ENCODE peak calls at places on chromosomes 11 and 22, in six cellular contexts. H is right lobe of liver; D is activated CD8-positive, alpha-beta T cell treated with anti-CD3 and anti-CD28 coated beads, Interleukin-2, amount 10 ng/mL, durations not matched to agents 7 days and 5 days; R is HTR-8/SVneo; B is skeletal muscle cell; Y is fibroblast of villous mesenchyme. I is an unnamed sample.

GRCh38 chr11:14249121-14249963 is 109.6 kb downstream of the RRAS2 start:
- DNase-seq in H (peak), D (peak), R (peak), B (peak), Y (peak), I (peak)

GRCh38 chr22:45162531-45162930 is 1.2 kb upstream of the NUP50 start:
- DNase-seq in H (no peak), D (no peak), R (no peak), B (no peak), Y (peak), I (peak)

GRCh38 chr11:128421577-128421976 is 165.8 kb downstream of the ETS1 start:
- DNase-seq in H (no peak), D (no peak), R (no peak), B (no peak), Y (peak), I (no peak)

GRCh38 chr11:92845390-92846185 is 123.9 kb upstream of the MTNR1B start:
- DNase-seq in H (no peak), D (no peak), R (no peak), B (no peak), Y (no peak), I (no peak)

GRCh38 chr22:32558681-32559355 is 84.2 kb downstream of the FBXO7 start:
- DNase-seq in H (peak), D (no peak), R (peak), B (peak), Y (peak), I (peak)

GRCh38 chr22:25081409-25081824 is 118.2 kb upstream of the CRYBB3 start:
- DNase-seq in H (no peak), D (peak), R (peak), B (no peak), Y (peak), I (no peak)

GRCh38 chr22:30474121-30474520 is 2.3 kb upstream of the SEC14L3 start:
- DNase-seq in H (no peak), D (no peak), R (no peak), B (no peak), Y (no peak), I (no peak)

GRCh38 chr11:126440792-126441514 is 85.5 kb downstream of the ST3GAL4 start:
- DNase-seq in H (peak), D (peak), R (peak), B (no peak), Y (peak), I (peak)

GRCh38 chr11:73342633-73343032 is 33.6 kb upstream of the RELT start:
- DNase-seq in H (no peak), D (no peak), R (no peak), B (no peak), Y (no peak), I (no peak)

GRCh38 chr11:33869511-33870422 is 22.1 kb downstream of the LMO2 start:
- DNase-seq in H (peak), D (no peak), R (peak), B (no peak), Y (peak), I (peak)

GRCh38 chr22:19448076-19448607 is 631 bp upstream of the C22orf39 start:
- DNase-seq in H (no peak), D (peak), R (peak), B (peak), Y (peak), I (peak)

GRCh38 chr11:83819936-83820549 is 533.9 kb upstream of the CCDC90B start:
- DNase-seq in H (no peak), D (no peak), R (peak), B (no peak), Y (peak), I (peak)

GRCh38 chr11:102139081-102139498 is 28.8 kb downstream of the YAP1 start:
- DNase-seq in H (no peak), D (no peak), R (peak), B (peak), Y (peak), I (no peak)

GRCh38 chr22:50622723-50623327 is 5.1 kb downstream of the ARSA start:
- DNase-seq in H (peak), D (no peak), R (no peak), B (no peak), Y (no peak), I (peak)

GRCh38 chr11:3904228-3904627 is 48.8 kb downstream of the STIM1 start:
- DNase-seq in H (no peak), D (no peak), R (no peak), B (no peak), Y (no peak), I (peak)

GRCh38 chr11:79236541-79236971 is 204.3 kb downstream of the TENM4 start:
- DNase-seq in H (no peak), D (no peak), R (no peak), B (peak), Y (peak), I (no peak)

GRCh38 chr11:75445315-75445953 is 12.4 kb upstream of the KLHL35 start:
- DNase-seq in H (peak), D (peak), R (peak), B (no peak), Y (peak), I (peak)

GRCh38 chr22:31038686-31039085 is 42.4 kb upstream of the SMTN start:
- DNase-seq in H (no peak), D (no peak), R (no peak), B (no peak), Y (no peak), I (no peak)

GRCh38 chr11:22338465-22338810 is 257 bp downstream of the SLC17A6 start:
- DNase-seq in H (no peak), D (no peak), R (no peak), B (no peak), Y (no peak), I (no peak)

GRCh38 chr11:111696556-111696955 is 69.6 kb downstream of the PPP2R1B start:
- DNase-seq in H (no peak), D (no peak), R (no peak), B (peak), Y (peak), I (no peak)

GRCh38 chr22:28025866-28026575 is 107.0 kb upstream of the PITPNB start:
- DNase-seq in H (no peak), D (no peak), R (no peak), B (no peak), Y (no peak), I (no peak)

GRCh38 chr11:62588966-62589637 is 2.2 kb downstream of the TUT1 start:
- DNase-seq in H (no peak), D (no peak), R (no peak), B (no peak), Y (peak), I (no peak)

GRCh38 chr11:44877908-44878459 is 72.7 kb downstream of the TP53I11 start:
- DNase-seq in H (no peak), D (no peak), R (no peak), B (no peak), Y (no peak), I (no peak)

GRCh38 chr11:2443406-2443805 is 908 bp downstream of the TRPM5 start:
- DNase-seq in H (no peak), D (no peak), R (no peak), B (no peak), Y (no peak), I (no peak)

GRCh38 chr22:27687984-27688545 is 113.5 kb downstream of the MN1 start:
- DNase-seq in H (no peak), D (no peak), R (no peak), B (no peak), Y (no peak), I (no peak)

GRCh38 chr22:41405588-41405987 is 23.8 kb downstream of the TEF start:
- DNase-seq in H (no peak), D (no peak), R (no peak), B (no peak), Y (no peak), I (no peak)

GRCh38 chr11:39220069-39220468 is 2239.4 kb downstream of the LRRC4C start:
- DNase-seq in H (no peak), D (no peak), R (no peak), B (no peak), Y (no peak), I (no peak)

GRCh38 chr11:60251485-60252207 is 8.7 kb upstream of the MS4A4E start:
- DNase-seq in H (no peak), D (peak), R (peak), B (no peak), Y (peak), I (peak)